ENCODE peak calls at places on chromosomes 2 and 18, in five cellular contexts. One of them, this sample, is unnamed.

GRCh38 chr18:50830544-50830943 is 10.7 kb upstream of the MRO start:
- DNase-seq in GM10248: peak
- DNase-seq in stomach: no peak
- DNase-seq in fibroblast of lung: no peak
- DNase-seq in AG10803: no peak
- DNase-seq in this sample: peak

GRCh38 chr2:107694667-107695066 is 132.0 kb upstream of the RGPD4 start:
- DNase-seq in fibroblast of lung: no peak
- DNase-seq in GM10248: no peak
- DNase-seq in AG10803: no peak
- DNase-seq in stomach: no peak
- DNase-seq in this sample: no peak

GRCh38 chr2:223725986-223726970 is 111.1 kb downstream of the AP1S3 start:
- DNase-seq in stomach: no peak
- DNase-seq in fibroblast of lung: no peak
- DNase-seq in GM10248: no peak
- DNase-seq in AG10803: no peak
- DNase-seq in this sample: no peak

GRCh38 chr2:46101557-46102220 is 195.5 kb upstream of the EPAS1 start:
- DNase-seq in fibroblast of lung: peak
- DNase-seq in AG10803: no peak
- DNase-seq in GM10248: no peak
- DNase-seq in stomach: no peak
- DNase-seq in this sample: no peak

GRCh38 chr2:220460257-220460985 is 833.0 kb downstream of the SLC4A3 start:
- DNase-seq in stomach: no peak
- DNase-seq in AG10803: no peak
- DNase-seq in fibroblast of lung: no peak
- DNase-seq in GM10248: no peak
- DNase-seq in this sample: no peak

GRCh38 chr2:144358531-144358930 is 161.4 kb downstream of the ZEB2 start:
- DNase-seq in fibroblast of lung: no peak
- DNase-seq in GM10248: no peak
- DNase-seq in AG10803: no peak
- DNase-seq in stomach: no peak
- DNase-seq in this sample: no peak

GRCh38 chr2:128625421-128625820 is 306.8 kb upstream of the HS6ST1 start:
- DNase-seq in AG10803: no peak
- DNase-seq in fibroblast of lung: no peak
- DNase-seq in GM10248: no peak
- DNase-seq in stomach: no peak
- DNase-seq in this sample: no peak

GRCh38 chr2:20465716-20466391 is 19.0 kb downstream of the RHOB start:
- DNase-seq in stomach: peak
- DNase-seq in AG10803: no peak
- DNase-seq in GM10248: no peak
- DNase-seq in fibroblast of lung: no peak
- DNase-seq in this sample: no peak

GRCh38 chr2:172162739-172163336 is 60.1 kb upstream of the DLX2 start:
- DNase-seq in fibroblast of lung: no peak
- DNase-seq in AG10803: no peak
- DNase-seq in stomach: no peak
- DNase-seq in GM10248: no peak
- DNase-seq in this sample: no peak

GRCh38 chr2:557635-558301 is 119.4 kb downstream of the TMEM18 start:
- DNase-seq in AG10803: no peak
- DNase-seq in fibroblast of lung: no peak
- DNase-seq in stomach: no peak
- DNase-seq in GM10248: no peak
- DNase-seq in this sample: no peak

GRCh38 chr2:38212312-38212711 is 136.4 kb upstream of the CYP1B1 start:
- DNase-seq in fibroblast of lung: no peak
- DNase-seq in stomach: no peak
- DNase-seq in GM10248: no peak
- DNase-seq in AG10803: no peak
- DNase-seq in this sample: no peak

GRCh38 chr2:240512666-240513535 is 44.9 kb downstream of the ANKMY1 start:
- DNase-seq in GM10248: no peak
- DNase-seq in fibroblast of lung: no peak
- DNase-seq in stomach: peak
- DNase-seq in AG10803: no peak
- DNase-seq in this sample: no peak

GRCh38 chr18:55309249-55309648 is 278.7 kb downstream of the TCF4 start:
- DNase-seq in fibroblast of lung: no peak
- DNase-seq in AG10803: no peak
- DNase-seq in stomach: no peak
- DNase-seq in GM10248: no peak
- DNase-seq in this sample: no peak

GRCh38 chr2:235494716-235495372 is 1.0 kb downstream of the AGAP1 start:
- DNase-seq in GM10248: no peak
- DNase-seq in AG10803: peak
- DNase-seq in stomach: peak
- DNase-seq in fibroblast of lung: peak
- DNase-seq in this sample: no peak

GRCh38 chr2:10223471-10223870 is 79.2 kb upstream of the HPCAL1 start:
- DNase-seq in stomach: no peak
- DNase-seq in AG10803: no peak
- DNase-seq in fibroblast of lung: no peak
- DNase-seq in GM10248: no peak
- DNase-seq in this sample: no peak

GRCh38 chr18:48862116-48862515 is 88.6 kb downstream of the SMAD7 start:
- DNase-seq in GM10248: no peak
- DNase-seq in AG10803: no peak
- DNase-seq in stomach: no peak
- DNase-seq in fibroblast of lung: no peak
- DNase-seq in this sample: no peak

GRCh38 chr2:30776831-30777652 is 30.2 kb downstream of the CAPN13 start:
- DNase-seq in stomach: peak
- DNase-seq in GM10248: no peak
- DNase-seq in AG10803: no peak
- DNase-seq in fibroblast of lung: no peak
- DNase-seq in this sample: no peak

GRCh38 chr2:128536925-128537620 is 218.4 kb upstream of the HS6ST1 start:
- DNase-seq in AG10803: peak
- DNase-seq in GM10248: no peak
- DNase-seq in fibroblast of lung: peak
- DNase-seq in stomach: peak
- DNase-seq in this sample: no peak

GRCh38 chr18:79354350-79354749 is 41.4 kb upstream of the NFATC1 start:
- DNase-seq in stomach: no peak
- DNase-seq in AG10803: no peak
- DNase-seq in fibroblast of lung: no peak
- DNase-seq in GM10248: no peak
- DNase-seq in this sample: no peak

GRCh38 chr2:85772019-85772745 is 18.4 kb downstream of the ATOH8 start:
- DNase-seq in fibroblast of lung: peak
- DNase-seq in stomach: peak
- DNase-seq in GM10248: no peak
- DNase-seq in AG10803: peak
- DNase-seq in this sample: no peak

GRCh38 chr18:46155652-46156051 is 51.5 kb downstream of the HAUS1 start:
- DNase-seq in AG10803: peak
- DNase-seq in fibroblast of lung: peak
- DNase-seq in GM10248: no peak
- DNase-seq in stomach: no peak
- DNase-seq in this sample: peak

GRCh38 chr2:109280804-109281203 is 151.8 kb downstream of the SH3RF3 start:
- DNase-seq in GM10248: no peak
- DNase-seq in stomach: no peak
- DNase-seq in fibroblast of lung: no peak
- DNase-seq in AG10803: no peak
- DNase-seq in this sample: peak

GRCh38 chr2:63058149-63058741 is 7.6 kb downstream of the OTX1 start:
- DNase-seq in AG10803: no peak
- DNase-seq in stomach: no peak
- DNase-seq in GM10248: peak
- DNase-seq in fibroblast of lung: no peak
- DNase-seq in this sample: no peak

GRCh38 chr2:196125596-196125995 is 45.8 kb downstream of the STK17B start:
- DNase-seq in stomach: no peak
- DNase-seq in fibroblast of lung: peak
- DNase-seq in AG10803: peak
- DNase-seq in GM10248: no peak
- DNase-seq in this sample: no peak

GRCh38 chr2:46339676-46340459 is 42.7 kb downstream of the EPAS1 start:
- DNase-seq in stomach: peak
- DNase-seq in AG10803: no peak
- DNase-seq in fibroblast of lung: no peak
- DNase-seq in GM10248: no peak
- DNase-seq in this sample: no peak

GRCh38 chr18:28136071-28136470 is 40.9 kb downstream of the CDH2 start:
- DNase-seq in GM10248: no peak
- DNase-seq in fibroblast of lung: peak
- DNase-seq in stomach: no peak
- DNase-seq in AG10803: no peak
- DNase-seq in this sample: no peak

GRCh38 chr2:204445149-204445548 is 100.1 kb upstream of the PARD3B start:
- DNase-seq in GM10248: no peak
- DNase-seq in stomach: no peak
- DNase-seq in AG10803: no peak
- DNase-seq in fibroblast of lung: no peak
- DNase-seq in this sample: no peak

GRCh38 chr2:67103161-67103560 is 294.0 kb upstream of the ETAA1 start:
- DNase-seq in GM10248: no peak
- DNase-seq in stomach: no peak
- DNase-seq in AG10803: no peak
- DNase-seq in fibroblast of lung: no peak
- DNase-seq in this sample: no peak

GRCh38 chr18:5478261-5478660 is 65.5 kb downstream of the EPB41L3 start:
- DNase-seq in AG10803: no peak
- DNase-seq in fibroblast of lung: no peak
- DNase-seq in stomach: no peak
- DNase-seq in GM10248: no peak
- DNase-seq in this sample: no peak

DNA sequence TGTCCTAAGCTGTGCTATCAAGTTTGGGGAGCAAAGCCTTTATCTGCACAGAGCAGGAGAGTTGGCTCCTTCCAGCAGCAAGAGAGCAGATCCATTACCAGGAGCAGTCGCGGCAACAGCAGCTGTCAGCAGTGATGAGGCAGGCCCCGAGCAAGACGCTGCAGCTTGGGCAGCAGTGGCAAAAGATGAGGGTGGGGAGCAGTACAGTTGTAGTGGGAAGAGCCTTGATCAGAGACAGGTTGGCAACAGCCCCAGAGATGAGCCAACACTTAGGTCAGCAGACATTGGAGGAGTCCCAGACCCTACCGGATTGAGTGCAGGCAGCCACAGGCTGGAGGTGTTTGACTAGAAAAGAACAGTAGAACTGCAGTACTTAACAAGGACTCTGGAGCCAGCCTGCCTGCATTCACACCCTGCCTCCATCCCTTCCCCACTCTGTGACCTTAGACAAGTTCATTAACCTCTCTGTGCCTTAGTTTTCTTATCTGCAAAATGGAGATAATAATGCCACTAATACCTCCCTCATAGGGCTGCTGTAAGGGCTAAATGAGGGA is 117.1 kb upstream of the SERTAD2 start:
- DNase-seq in fibroblast of lung: peak
- DNase-seq in stomach: no peak
- DNase-seq in GM10248: no peak
- DNase-seq in AG10803: peak
- DNase-seq in this sample: no peak
- TF ChIP-seq CTCF in fibroblast of lung: no peak
- TF ChIP-seq CTCF in stomach: no peak
- TF ChIP-seq CTCF in GM10248: no peak
- TF ChIP-seq CTCF in AG10803: peak
- TF ChIP-seq CTCF in this sample: no peak

GRCh38 chr2:82023710-82024109 is 1719.2 kb upstream of the LRRTM1 start:
- DNase-seq in stomach: no peak
- DNase-seq in AG10803: no peak
- DNase-seq in GM10248: no peak
- DNase-seq in fibroblast of lung: no peak
- DNase-seq in this sample: no peak
- TF ChIP-seq CTCF in stomach: no peak
- TF ChIP-seq CTCF in AG10803: no peak
- TF ChIP-seq CTCF in GM10248: no peak
- TF ChIP-seq CTCF in fibroblast of lung: no peak
- TF ChIP-seq CTCF in this sample: no peak

GRCh38 chr2:102736607-102737409 is 25.0 kb upstream of the TMEM182 start:
- DNase-seq in GM10248: peak
- DNase-seq in fibroblast of lung: peak
- DNase-seq in AG10803: peak
- DNase-seq in stomach: peak
- DNase-seq in this sample: peak
- TF ChIP-seq CTCF in GM10248: no peak
- TF ChIP-seq CTCF in fibroblast of lung: no peak
- TF ChIP-seq CTCF in AG10803: peak
- TF ChIP-seq CTCF in stomach: no peak
- TF ChIP-seq CTCF in this sample: no peak

DNA sequence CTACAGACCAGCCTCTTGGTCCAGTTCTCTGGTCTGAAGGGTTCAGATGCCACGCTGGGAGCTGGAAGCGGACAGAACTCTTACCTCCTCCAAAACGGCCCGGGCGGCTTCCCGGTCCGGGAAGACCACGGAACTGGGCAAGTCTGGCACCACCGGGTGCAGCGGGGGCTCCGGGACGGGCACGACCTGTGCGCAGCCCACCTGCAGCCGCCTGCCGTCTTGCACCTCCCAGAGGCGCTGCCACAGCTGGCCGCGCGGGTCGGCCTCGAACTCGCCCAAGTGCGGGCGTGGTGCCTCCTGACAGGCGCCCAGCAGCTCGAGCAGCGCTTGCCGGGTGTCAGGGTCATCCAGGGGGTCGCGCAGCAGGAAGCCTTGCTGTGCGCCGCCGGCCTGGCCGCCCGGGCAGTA is 765 bp downstream of the CMPK2 start:
- DNase-seq in GM10248: no peak
- DNase-seq in fibroblast of lung: no peak
- DNase-seq in stomach: peak
- DNase-seq in AG10803: no peak
- DNase-seq in this sample: no peak
- TF ChIP-seq CTCF in GM10248: no peak
- TF ChIP-seq CTCF in fibroblast of lung: no peak
- TF ChIP-seq CTCF in stomach: no peak
- TF ChIP-seq CTCF in AG10803: no peak
- TF ChIP-seq CTCF in this sample: no peak